ENCODE peak calls at places on chromosome 15, in nine cellular contexts. G is heart left ventricle, Q is ovary, N is tibial nerve, W is spleen, Y is vagina, H is A549, X is adrenal gland, E is IMR-90. C is an unnamed sample.

GRCh38 chr15:38660726-38661125 is 96.1 kb upstream of the RASGRP1 start:
- DNase-seq in E (no peak), N (no peak), Q (no peak), H (no peak), W (no peak), G (no peak), X (no peak), Y (no peak), C (no peak)

GRCh38 chr15:38455096-38455495 is 1.2 kb downstream of the FAM98B start:
- DNase-seq in E (peak; percentile 48), Q (no peak), W (no peak), X (no peak), N (no peak), G (no peak), H (no peak), Y (no peak), C (no peak)

GRCh38 chr15:100712226-100712625 is 109.8 kb downstream of the ASB7 start:
- DNase-seq in N (no peak), Y (peak; percentile 86), X (no peak), W (peak; percentile 46), Q (peak; percentile 62), G (peak; percentile 65), E (peak; percentile 57), H (no peak), C (peak; percentile 86)

GRCh38 chr15:93052090-93052892 is 36.7 kb downstream of the RGMA start:
- DNase-seq in H (no peak), Q (no peak), W (no peak), X (no peak), E (no peak), N (no peak), G (no peak), Y (no peak), C (no peak)

GRCh38 chr15:71409541-71409940 is 294.3 kb downstream of the THSD4 start:
- DNase-seq in G (no peak), N (no peak), Q (no peak), W (no peak), E (no peak), H (no peak), Y (no peak), X (no peak), C (no peak)

GRCh38 chr15:62359416-62359815 is 194.3 kb upstream of the C2CD4B start:
- DNase-seq in Y (no peak), Q (no peak), W (no peak), E (no peak), G (no peak), N (no peak), H (no peak), X (no peak), C (no peak)

GRCh38 chr15:49418811-49419210 is 4.2 kb upstream of the FGF7 start:
- DNase-seq in W (no peak), N (no peak), Y (no peak), E (no peak), Q (no peak), X (no peak), H (no peak), G (no peak), C (no peak)

GRCh38 chr15:52069559-52069958 is 43.0 kb downstream of the BCL2L10 start:
- DNase-seq in W (no peak), H (no peak), X (no peak), Y (no peak), G (no peak), N (no peak), Q (no peak), E (no peak), C (no peak)

GRCh38 chr15:79987569-79987955 is 16.6 kb upstream of the BCL2A1 start:
- DNase-seq in W (no peak), Q (no peak), H (no peak), X (no peak), G (no peak), E (no peak), Y (no peak), N (no peak), C (no peak)

GRCh38 chr15:90691369-90691768 is 25.8 kb upstream of the BLM start:
- DNase-seq in H (no peak), E (no peak), W (no peak), G (no peak), Q (no peak), N (no peak), X (no peak), Y (no peak), C (no peak)

GRCh38 chr15:89340586-89340985 is 6.0 kb upstream of the POLG start:
- DNase-seq in G (no peak), Y (no peak), E (no peak), H (no peak), W (peak; percentile 60), Q (no peak), X (no peak), N (no peak), C (no peak)

GRCh38 chr15:58568157-58568571 is 136.4 kb downstream of the LIPC start:
- DNase-seq in E (no peak), X (no peak), Q (no peak), Y (no peak), N (peak; percentile 40), W (no peak), G (peak; percentile 56), H (no peak), C (no peak)

GRCh38 chr15:55703873-55704285 is 39.1 kb downstream of the PRTG start:
- DNase-seq in Q (no peak), W (no peak), X (no peak), E (peak; percentile 4), G (no peak), N (no peak), H (no peak), Y (no peak), C (no peak)

GRCh38 chr15:68311859-68312557 is 34.5 kb downstream of the FEM1B start:
- DNase-seq in Y (no peak), W (peak; percentile 29), Q (no peak), E (no peak), X (peak; percentile 9), G (no peak), H (no peak), N (no peak), C (no peak)

GRCh38 chr15:57398336-57398735 is 22.0 kb downstream of the CGNL1 start:
- DNase-seq in N (no peak), G (no peak), H (no peak), X (no peak), W (no peak), E (no peak), Q (no peak), Y (no peak), C (no peak)

GRCh38 chr15:100910556-100910955 is 8.6 kb upstream of the LRRK1 start:
- DNase-seq in E (no peak), Y (no peak), G (no peak), N (no peak), W (no peak), Q (no peak), X (no peak), H (no peak), C (no peak)

GRCh38 chr15:47727676-47728075 is 10.4 kb downstream of the SEMA6D start:
- DNase-seq in Y (no peak), G (no peak), Q (no peak), X (no peak), N (no peak), H (no peak), E (peak; percentile 15), W (no peak), C (no peak)

GRCh38 chr15:47728886-47729285 is 11.6 kb downstream of the SEMA6D start:
- DNase-seq in W (no peak), Y (no peak), X (no peak), E (no peak), G (no peak), Q (no peak), H (no peak), N (no peak), C (no peak)

GRCh38 chr15:47727137-47727536 is 9.8 kb downstream of the SEMA6D start:
- DNase-seq in W (no peak), G (no peak), E (no peak), Q (no peak), Y (no peak), H (no peak), N (no peak), X (no peak), C (no peak)

GRCh38 chr15:47725924-47726323 is 8.6 kb downstream of the SEMA6D start:
- DNase-seq in X (no peak), G (peak; percentile 80), N (no peak), W (no peak), Y (no peak), E (no peak), Q (no peak), H (no peak), C (no peak)

GRCh38 chr15:47726399-47726823 is 9.1 kb downstream of the SEMA6D start:
- DNase-seq in H (no peak), G (no peak), Y (no peak), W (no peak), Q (no peak), N (no peak), E (peak; percentile 29), X (no peak), C (no peak)
- TF ChIP-seq POLR2A in H (no peak), G (no peak), Y (no peak), W (no peak), Q (no peak), N (no peak), E (no peak), X (no peak), C (no peak)

GRCh38 chr15:41799488-41799805 is 25.2 kb downstream of the MAPKBP1 start:
- DNase-seq in Q (no peak), W (no peak), Y (no peak), G (no peak), N (no peak), X (no peak), H (no peak), E (no peak), C (no peak)
- H3K4me1 ChIP-seq in Q (peaks cover 9% of the 10 kb centered on the region), W (peaks cover 28% of the 10 kb centered on the region), Y (peaks cover 68% of the 10 kb centered on the region), G (peaks cover 18% of the 10 kb centered on the region), N (peaks cover 29% of the 10 kb centered on the region), X (peaks cover 10% of the 10 kb centered on the region), H (no peaks in the 10 kb centered on the region), E (peaks cover 16% of the 10 kb centered on the region), C (peaks cover 22% of the 10 kb centered on the region)

DNA sequence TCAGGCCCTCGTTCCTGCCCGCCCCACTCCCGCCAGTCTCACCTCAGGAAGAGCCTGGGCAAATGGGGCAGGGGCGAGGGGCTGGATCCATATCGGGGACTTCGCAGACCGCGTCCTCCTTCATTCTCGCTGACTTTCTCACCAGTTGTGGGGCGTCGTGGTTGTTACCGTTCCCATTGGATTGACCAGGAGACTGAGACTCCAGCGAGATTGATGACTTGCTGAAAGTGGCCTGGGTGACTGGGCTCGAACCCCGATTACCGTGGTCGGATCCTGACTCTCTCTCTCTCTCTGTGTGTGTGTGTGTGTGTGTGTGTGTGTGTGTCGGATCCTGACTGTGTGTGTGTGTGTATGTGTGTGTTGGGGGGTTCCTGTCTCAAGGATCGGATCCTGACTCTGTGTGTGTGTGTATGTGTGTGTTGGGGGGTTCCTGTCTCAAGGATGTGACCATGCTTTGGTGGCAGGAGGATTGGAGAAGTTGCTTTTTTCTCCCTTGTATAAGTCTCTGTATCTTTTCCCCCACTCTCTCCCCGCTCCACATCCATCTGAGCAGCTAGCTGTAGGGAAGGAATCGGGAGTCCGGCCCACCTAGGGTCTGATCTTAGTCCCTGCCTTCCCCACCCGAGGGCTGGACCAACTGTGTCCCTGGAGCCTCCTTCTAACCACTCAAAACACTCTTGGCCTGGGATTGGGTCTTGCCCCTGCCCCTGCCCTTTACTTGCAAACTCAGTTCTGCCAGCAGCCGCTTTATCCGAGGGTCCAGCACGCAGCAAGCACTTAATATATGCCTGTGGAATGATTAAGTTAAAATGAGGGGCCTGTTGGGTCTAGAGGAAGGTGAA is 605 bp downstream of the PLEKHO2 start:
- DNase-seq in Y (no peak), Q (peak; percentile 38), X (no peak), N (peak; percentile 42), E (peak; percentile 24), W (no peak), G (no peak), H (peak; percentile 29), C (peak; percentile 78)
- TF ChIP-seq POLR2A in Y (no peak), Q (no peak), X (no peak), N (no peak), E (no peak), W (no peak), G (no peak), H (no peak), C (no peak)

GRCh38 chr15:60384052-60384451 is 13.7 kb downstream of the ANXA2 start:
- DNase-seq in X (no peak), Y (no peak), E (peak; percentile 63), W (no peak), Q (no peak), N (no peak), H (no peak), G (no peak), C (no peak)
- H3K4me1 ChIP-seq in X (no peaks in the 10 kb centered on the region), Y (peaks cover 96% of the 10 kb centered on the region), E (peaks cover 27% of the 10 kb centered on the region), W (peaks cover 39% of the 10 kb centered on the region), Q (peaks cover 2% of the 10 kb centered on the region), N (peaks cover 70% of the 10 kb centered on the region), H (peaks cover 100% of the 10 kb centered on the region), G (peaks cover 86% of the 10 kb centered on the region), C (peaks cover 21% of the 10 kb centered on the region)

C was measured in sigmoid colon.